ENCODE peak calls at places on chromosomes 16 and 17, in seven cellular contexts. W is posterior cingulate gyrus; O is epithelial cell of esophagus; S is activated CD4-positive, alpha-beta T cell treated with anti-CD3 and anti-CD28 coated beads, Interleukin-2, amount 50 U/mL, for 48 hours; Q is keratinocyte; Z is Peyer's patch; K is T47D. T is an unnamed sample.
A peak's percentile ranks its signal among the peaks of the same experiment; 100 is the strongest.

GRCh38 chr16:996672-997071 is 15.1 kb downstream of the SOX8 start:
- DNase-seq in Q (no peak), K (no peak), Z (no peak), W (no peak), O (no peak), S (no peak), T (no peak)

GRCh38 chr16:51243836-51244483 is 92.9 kb upstream of the SALL1 start:
- DNase-seq in O (peak; percentile 65), W (no peak), Z (no peak), S (no peak), K (no peak), Q (no peak), T (no peak)

GRCh38 chr16:88310796-88311605 is 71.8 kb upstream of the ZNF469 start:
- DNase-seq in O (no peak), Q (no peak), K (no peak), Z (no peak), W (no peak), S (no peak), T (no peak)

GRCh38 chr17:75097865-75098264 is 10.1 kb downstream of the SLC16A5 start:
- DNase-seq in Z (no peak), O (no peak), S (no peak), W (no peak), K (no peak), Q (no peak), T (no peak)

GRCh38 chr17:81509687-81510523 is 2.7 kb downstream of the ACTG1 start:
- DNase-seq in K (no peak), W (no peak), Q (no peak), S (peak; percentile 42), O (no peak), Z (peak; percentile 43), T (no peak)

GRCh38 chr17:67033613-67034012 is 10.7 kb upstream of the CACNG1 start:
- DNase-seq in K (no peak), Q (no peak), O (no peak), S (no peak), W (no peak), Z (no peak), T (no peak)

GRCh38 chr16:26453215-26453614 is 613.5 kb upstream of the C16orf82 start:
- DNase-seq in O (no peak), K (no peak), W (no peak), S (no peak), Z (no peak), Q (no peak), T (no peak)

GRCh38 chr16:7137560-7138330 is 194.9 kb upstream of the RBFOX1 start:
- DNase-seq in Z (no peak), K (peak; percentile 17), S (no peak), O (peak; percentile 67), W (no peak), Q (no peak), T (no peak)

GRCh38 chr17:428414-428813 is 75.8 kb upstream of the RPH3AL start:
- DNase-seq in O (no peak), W (no peak), K (no peak), Q (no peak), Z (no peak), S (no peak), T (no peak)

GRCh38 chr16:56611281-56611833 is 3.0 kb downstream of the MT2A start:
- DNase-seq in O (no peak), Q (no peak), Z (peak; percentile 49), S (no peak), W (no peak), K (no peak), T (no peak)

GRCh38 chr16:50265716-50266336 is 525 bp upstream of the ADCY7 start:
- DNase-seq in K (no peak), Q (no peak), Z (no peak), S (no peak), W (no peak), O (no peak), T (no peak)

GRCh38 chr16:64397945-64398508 is 723.8 kb downstream of the CDH11 start:
- DNase-seq in W (no peak), Z (no peak), O (no peak), Q (no peak), K (no peak), S (no peak), T (no peak)

GRCh38 chr17:51341457-51341856 is 81.1 kb downstream of the UTP18 start:
- DNase-seq in Z (no peak), K (no peak), W (no peak), O (no peak), Q (no peak), S (no peak), T (no peak)

GRCh38 chr17:14302421-14303099 is 1.7 kb downstream of the HS3ST3B1 start:
- DNase-seq in O (peak; percentile 82), S (peak; percentile 86), W (peak; percentile 58), Q (no peak), Z (peak; percentile 92), K (peak; percentile 72), T (peak; percentile 84)

GRCh38 chr17:43857141-43857540 is 10.2 kb downstream of the CD300LG start:
- DNase-seq in Q (no peak), O (no peak), S (no peak), K (no peak), Z (no peak), W (no peak), T (no peak)

GRCh38 chr17:77724876-77725615 is 233.5 kb upstream of the TNRC6C start:
- DNase-seq in O (no peak), Z (no peak), Q (no peak), K (no peak), W (no peak), S (no peak), T (no peak)

GRCh38 chr16:23016372-23016771 is 132.9 kb downstream of the USP31 start:
- DNase-seq in W (no peak), S (no peak), K (no peak), Q (no peak), O (no peak), Z (no peak), T (no peak)

GRCh38 chr17:38705803-38706624 is 941 bp downstream of the MLLT6 start:
- DNase-seq in S (peak; percentile 47), Z (peak; percentile 59), O (peak; percentile 29), Q (no peak), K (peak; percentile 44), W (no peak), T (no peak)

GRCh38 chr17:19935169-19935568 is 42.5 kb downstream of the AKAP10 start:
- DNase-seq in Q (no peak), W (no peak), Z (no peak), O (peak; percentile 59), S (no peak), K (no peak), T (no peak)

GRCh38 chr17:50157891-50158290 is 7.4 kb upstream of the PPP1R9B start:
- DNase-seq in W (no peak), S (no peak), K (no peak), O (no peak), Z (no peak), Q (no peak), T (no peak)

GRCh38 chr17:72119963-72120877 is 600 bp upstream of the SOX9 start:
- DNase-seq in W (peak; percentile 47), Q (no peak), K (peak; percentile 47), S (no peak), O (peak; percentile 84), Z (peak; percentile 73), T (no peak)

GRCh38 chr16:11524098-11524760 is 62.5 kb downstream of the LITAF start:
- DNase-seq in Z (no peak), S (no peak), W (no peak), O (no peak), Q (no peak), K (no peak), T (no peak)

GRCh38 chr17:20173091-20173490 is 163.9 kb downstream of the SPECC1 start:
- DNase-seq in K (no peak), S (no peak), Z (no peak), W (no peak), Q (no peak), O (no peak), T (no peak)

GRCh38 chr17:27551701-27552466 is 79.1 kb upstream of the LGALS9 start:
- DNase-seq in O (peak; percentile 60), K (no peak), S (no peak), W (no peak), Q (peak; percentile 54), Z (peak; percentile 66), T (no peak)

GRCh38 chr17:66978514-66979061 is 14.1 kb downstream of the CACNG4 start:
- DNase-seq in Q (no peak), Z (no peak), S (no peak), W (no peak), O (no peak), K (no peak), T (no peak)

GRCh38 chr17:152860-153420 is 15.6 kb downstream of the SCGB1C2 start:
- DNase-seq in W (no peak), Z (no peak), O (no peak), S (no peak), Q (no peak), K (no peak), T (no peak)

GRCh38 chr17:40779181-40779909 is 3.0 kb downstream of the KRT27 start:
- DNase-seq in W (no peak), S (peak; percentile 32), Q (no peak), K (no peak), O (peak; percentile 35), Z (no peak), T (peak; percentile 16)

GRCh38 chr16:49473773-49474172 is 100.2 kb downstream of the C16orf78 start:
- DNase-seq in Z (peak; percentile 15), O (no peak), S (no peak), K (no peak), W (no peak), Q (no peak), T (no peak)

GRCh38 chr16:63530208-63530607 is 1494.0 kb upstream of the CDH8 start:
- DNase-seq in S (no peak), Q (no peak), W (no peak), Z (no peak), O (no peak), K (no peak), T (no peak)

GRCh38 chr17:67322039-67322787 is 44.2 kb downstream of the PSMD12 start:
- DNase-seq in Z (no peak), K (no peak), O (peak; percentile 29), S (no peak), W (no peak), Q (no peak), T (no peak)

GRCh38 chr16:3618782-3619166 is 7.4 kb upstream of the SLX4 start:
- DNase-seq in O (peak; percentile 83), W (no peak), S (no peak), Z (no peak), K (no peak), Q (peak; percentile 17), T (no peak)

GRCh38 chr17:57534863-57535651 is 210.0 kb downstream of the CCDC182 start:
- DNase-seq in Q (no peak), W (no peak), Z (no peak), S (no peak), K (peak; percentile 31), O (no peak), T (no peak)

GRCh38 chr16:82801361-82801760 is 174.6 kb downstream of the CDH13 start:
- DNase-seq in O (peak; percentile 29), K (no peak), S (peak; percentile 38), Q (no peak), Z (no peak), W (no peak), T (peak; percentile 6)

GRCh38 chr17:80901319-80901718 is 90.3 kb upstream of the CHMP6 start:
- DNase-seq in W (no peak), Z (no peak), O (peak; percentile 93), Q (no peak), S (peak; percentile 31), K (no peak), T (no peak)

T was measured in activated T-cell treated with anti-CD3 and anti-CD28 coated beads for 48 hours.